ENCODE peak calls at places on chromosomes 4 and X, in seven cellular contexts. D is CD4-positive, alpha-beta memory T cell; R is breast epithelium; J is uterus; A is cardiac muscle cell; Y is Karpas-422; B is ascending aorta. P is an unnamed sample.

GRCh38 chr4:16205298-16206164 is 20.7 kb downstream of the TAPT1 start:
- DNase-seq in R (no peak), Y (peak; percentile 87), B (no peak), A (peak; percentile 40), J (no peak), D (no peak), P (no peak)

GRCh38 chrX:119218198-119218597 is 17.9 kb upstream of the PGRMC1 start:
- DNase-seq in Y (peak; percentile 53), B (no peak), D (no peak), A (peak; percentile 22), R (no peak), J (no peak), P (no peak)

GRCh38 chr4:2934077-2934812 is 29.0 kb downstream of the NOP14 start:
- DNase-seq in A (peak; percentile 75), Y (peak; percentile 78), J (peak; percentile 76), D (peak; percentile 53), B (peak; percentile 82), R (peak; percentile 51), P (no peak)

GRCh38 chrX:119482497-119483480 is 14.5 kb downstream of the SLC25A5 start:
- DNase-seq in A (peak; percentile 68), D (peak; percentile 58), Y (peak; percentile 80), R (peak; percentile 32), B (peak; percentile 75), J (peak; percentile 24), P (peak; percentile 10)

GRCh38 chr4:69054578-69055200 is 41.6 kb upstream of the UGT2B7 start:
- DNase-seq in Y (no peak), R (no peak), A (peak; percentile 82), D (no peak), J (no peak), B (no peak), P (no peak)

GRCh38 chrX:67961516-67961915 is 417.7 kb downstream of the AR start:
- DNase-seq in J (no peak), B (no peak), D (no peak), R (no peak), Y (no peak), A (no peak), P (no peak)

GRCh38 chr4:3344104-3344503 is 51.3 kb downstream of the RGS12 start:
- DNase-seq in J (no peak), Y (no peak), D (no peak), A (no peak), B (no peak), R (no peak), P (no peak)

GRCh38 chr4:184309241-184310170 is 91.8 kb upstream of the ENPP6 start:
- DNase-seq in R (no peak), D (peak; percentile 5), J (no peak), Y (no peak), A (no peak), B (no peak), P (no peak)

GRCh38 chr4:5404073-5404472 is 304.3 kb downstream of the EVC2 start:
- DNase-seq in J (no peak), Y (no peak), R (no peak), D (no peak), A (no peak), B (no peak), P (no peak)

GRCh38 chr4:76407440-76408119 is 13.4 kb downstream of the CCDC158 start:
- DNase-seq in R (no peak), J (no peak), Y (no peak), A (peak; percentile 35), D (no peak), B (no peak), P (no peak)

GRCh38 chr4:151700566-151701316 is 60.1 kb downstream of the GATB start:
- DNase-seq in D (no peak), A (no peak), B (no peak), J (no peak), R (no peak), Y (no peak), P (no peak)

GRCh38 chr4:4854649-4855292 is 4.7 kb upstream of the MSX1 start:
- DNase-seq in Y (no peak), R (no peak), J (no peak), D (no peak), A (no peak), B (no peak), P (no peak)

GRCh38 chrX:131854586-131854985 is 168.5 kb upstream of the STK26 start:
- DNase-seq in Y (no peak), D (peak; percentile 32), R (no peak), A (peak; percentile 13), J (no peak), B (no peak), P (no peak)

GRCh38 chr4:54541426-54542118 is 116.2 kb upstream of the KIT start:
- DNase-seq in D (no peak), R (no peak), B (no peak), Y (no peak), J (no peak), A (peak; percentile 53), P (no peak)

GRCh38 chr4:87559090-87559837 is 30.1 kb upstream of the SPARCL1 start:
- DNase-seq in D (peak; percentile 48), B (peak; percentile 73), J (no peak), Y (peak; percentile 67), R (peak; percentile 35), A (no peak), P (no peak)

GRCh38 chr4:67746797-67747495 is 7.2 kb downstream of the GNRHR start:
- DNase-seq in Y (peak; percentile 81), A (peak; percentile 56), B (no peak), J (no peak), D (peak; percentile 29), R (no peak), P (no peak)

GRCh38 chrX:109553862-109554261 is 17.2 kb downstream of the NXT2 start:
- DNase-seq in B (no peak), R (no peak), D (no peak), J (no peak), A (no peak), Y (no peak), P (no peak)

GRCh38 chrX:55839480-55839879 is 121.9 kb downstream of the RRAGB start:
- DNase-seq in B (no peak), A (no peak), D (no peak), Y (peak; percentile 46), J (no peak), R (no peak), P (no peak)

GRCh38 chr4:25628441-25628840 is 27.2 kb upstream of the SLC34A2 start:
- DNase-seq in J (no peak), A (no peak), B (no peak), R (no peak), Y (no peak), D (no peak), P (no peak)

GRCh38 chr4:7942019-7942556 is 2.4 kb upstream of the AFAP1 start:
- DNase-seq in A (no peak), Y (no peak), R (no peak), D (no peak), B (no peak), J (no peak), P (no peak)

GRCh38 chr4:7941111-7942018 is 1.7 kb upstream of the AFAP1 start:
- DNase-seq in J (no peak), B (no peak), Y (no peak), D (no peak), R (no peak), A (peak; percentile 43), P (no peak)

GRCh38 chr4:7938513-7939376 is 916 bp downstream of the AFAP1 start:
- DNase-seq in R (no peak), A (peak; percentile 58), J (no peak), Y (no peak), D (peak; percentile 24), B (no peak), P (no peak)

GRCh38 chr4:7936963-7937362 is 2.7 kb downstream of the AFAP1 start:
- DNase-seq in B (no peak), J (no peak), R (no peak), A (peak; percentile 44), D (no peak), Y (no peak), P (no peak)

DNA sequence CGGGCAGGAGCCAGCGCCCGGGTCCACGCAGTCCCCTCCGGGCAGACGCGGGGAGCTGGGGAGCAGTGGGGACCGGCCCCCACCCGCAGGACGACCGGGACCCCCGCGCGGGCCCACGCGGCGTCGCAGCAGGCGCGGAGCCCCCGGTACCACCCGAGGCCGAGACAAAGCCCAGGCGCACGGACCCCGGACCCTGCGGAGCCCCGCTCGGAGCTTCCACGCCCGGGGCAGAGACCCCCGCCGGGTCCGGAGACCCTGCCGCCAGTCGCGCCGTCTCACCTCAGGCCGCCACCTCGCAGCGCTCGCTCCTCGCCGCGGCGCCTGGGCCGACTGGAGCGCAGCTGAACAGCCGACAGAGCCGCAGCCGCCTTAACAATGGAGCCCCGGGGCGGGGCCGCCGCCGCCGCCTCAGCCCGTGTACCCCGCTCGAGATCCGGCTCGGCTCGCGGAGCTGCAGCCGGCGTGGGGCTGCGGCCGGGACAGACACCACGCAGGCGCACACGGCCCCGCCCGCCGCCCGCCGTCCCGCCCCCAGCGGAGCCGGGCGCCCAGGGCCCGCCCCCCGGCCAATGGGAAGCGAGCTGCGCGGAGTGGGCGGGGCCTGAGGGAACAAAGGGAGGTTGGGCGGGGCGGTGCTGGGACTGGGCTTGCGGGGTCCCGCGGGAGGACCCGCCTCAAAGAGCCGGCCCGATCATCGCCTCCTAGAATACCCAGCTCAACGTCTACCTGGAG is at the start of gene AFAP1:
- DNase-seq in J (peak; percentile 89), B (peak; percentile 93), Y (no peak), D (peak; percentile 92), A (peak; percentile 94), R (peak; percentile 83), P (peak; percentile 89)
- H3K27ac ChIP-seq in J (peak within 1 kb of the TSS; percentile 87), B (peak within 1 kb of the TSS; percentile 93), Y (no peak within 1 kb of the TSS), D (peak within 1 kb of the TSS; percentile 70), A (peak within 1 kb of the TSS; percentile 84), R (peak within 1 kb of the TSS; percentile 89), P (no peak within 1 kb of the TSS)

DNA sequence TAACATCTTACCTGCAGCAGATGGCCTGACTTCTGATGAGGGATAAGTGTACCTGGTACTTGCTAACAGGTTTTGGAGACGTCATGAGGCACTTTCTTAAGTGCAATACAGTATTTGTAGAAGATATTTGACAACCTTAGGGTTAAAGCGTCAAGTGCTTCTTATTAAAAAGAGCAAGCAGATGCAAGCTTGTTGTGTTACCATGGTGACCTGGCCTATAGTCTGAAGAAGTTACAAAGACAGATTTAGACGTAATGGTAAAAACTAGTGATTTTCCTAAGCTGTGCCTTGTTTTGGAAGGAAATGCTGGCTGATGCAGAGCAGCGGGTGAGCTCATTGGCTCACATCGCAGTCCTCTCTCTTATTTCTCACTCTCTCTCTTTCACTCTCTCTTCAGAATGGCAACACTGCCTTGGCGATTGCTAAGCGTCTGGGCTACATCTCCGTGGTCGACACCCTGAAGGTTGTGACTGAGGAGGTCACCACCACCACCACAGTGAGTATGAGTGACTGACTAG is 243.6 kb downstream of the ANK2 start:
- DNase-seq in B (no peak), D (no peak), R (no peak), Y (no peak), J (no peak), A (peak; percentile 67), P (no peak)
- H3K27ac ChIP-seq in B (peak overlapping the region; percentile 43), D (no peak overlapping the region), R (peak overlapping the region; percentile 53), Y (no peak overlapping the region), J (peak overlapping the region; percentile 81), A (no peak overlapping the region), P (peak overlapping the region; percentile 86)

GRCh38 chr4:127425911-127426310 is 206.8 kb upstream of the INTU start:
- DNase-seq in D (no peak), A (no peak), Y (no peak), B (no peak), R (no peak), J (no peak), P (no peak)
- H3K27ac ChIP-seq in D (no peak overlapping the region), A (no peak overlapping the region), Y (no peak overlapping the region), B (no peak overlapping the region), R (no peak overlapping the region), J (no peak overlapping the region), P (no peak overlapping the region)

GRCh38 chr4:48369771-48370170 is 28.4 kb downstream of the SLAIN2 start:
- DNase-seq in D (no peak), Y (no peak), R (no peak), B (no peak), J (no peak), A (no peak), P (no peak)
- H3K27ac ChIP-seq in D (no peak overlapping the region), Y (no peak overlapping the region), R (no peak overlapping the region), B (no peak overlapping the region), J (no peak overlapping the region), A (no peak overlapping the region), P (no peak overlapping the region)